ENCODE peak calls at places on chromosome 7, in five cellular contexts. One of them, this sample, is unnamed.

GRCh38 chr7:35906191-35906908 is 105.5 kb downstream of the SEPTIN7 start:
- DNase-seq in endothelial cell of umbilical vein: peak; percentile 84
- DNase-seq in spleen: no peak
- DNase-seq in heart left ventricle: no peak
- DNase-seq in ovary: peak; percentile 56
- DNase-seq in this sample: peak; percentile 56

GRCh38 chr7:140623995-140624902 is 16.4 kb downstream of the DENND2A start:
- DNase-seq in endothelial cell of umbilical vein: no peak
- DNase-seq in spleen: peak; percentile 32
- DNase-seq in heart left ventricle: no peak
- DNase-seq in ovary: no peak
- DNase-seq in this sample: no peak

GRCh38 chr7:112159346-112159745 is 46.9 kb downstream of the DOCK4 start:
- DNase-seq in endothelial cell of umbilical vein: no peak
- DNase-seq in spleen: no peak
- DNase-seq in heart left ventricle: no peak
- DNase-seq in ovary: no peak
- DNase-seq in this sample: no peak

GRCh38 chr7:141074162-141074989 is 512 bp downstream of the TMEM178B start:
- DNase-seq in endothelial cell of umbilical vein: no peak
- DNase-seq in spleen: no peak
- DNase-seq in heart left ventricle: peak; percentile 66
- DNase-seq in ovary: no peak
- DNase-seq in this sample: no peak

GRCh38 chr7:155597753-155598140 is 46.7 kb upstream of the RBM33 start:
- DNase-seq in endothelial cell of umbilical vein: no peak
- DNase-seq in spleen: no peak
- DNase-seq in heart left ventricle: no peak
- DNase-seq in ovary: no peak
- DNase-seq in this sample: peak; percentile 78

GRCh38 chr7:91233201-91233600 is 31.0 kb upstream of the FZD1 start:
- DNase-seq in endothelial cell of umbilical vein: no peak
- DNase-seq in spleen: no peak
- DNase-seq in heart left ventricle: no peak
- DNase-seq in ovary: no peak
- DNase-seq in this sample: no peak

GRCh38 chr7:155547161-155547791 is 917 bp upstream of the CNPY1 start:
- DNase-seq in endothelial cell of umbilical vein: no peak
- DNase-seq in spleen: no peak
- DNase-seq in heart left ventricle: no peak
- DNase-seq in ovary: no peak
- DNase-seq in this sample: no peak

GRCh38 chr7:25663877-25664276 is 435.6 kb upstream of the NPVF start:
- DNase-seq in endothelial cell of umbilical vein: no peak
- DNase-seq in spleen: no peak
- DNase-seq in heart left ventricle: no peak
- DNase-seq in ovary: no peak
- DNase-seq in this sample: peak; percentile 27

GRCh38 chr7:99740573-99741437 is 5.8 kb upstream of the CYP3A7 start:
- DNase-seq in endothelial cell of umbilical vein: no peak
- DNase-seq in spleen: no peak
- DNase-seq in heart left ventricle: no peak
- DNase-seq in ovary: no peak
- DNase-seq in this sample: no peak

GRCh38 chr7:106592282-106593027 is 68.5 kb downstream of the CCDC71L start:
- DNase-seq in endothelial cell of umbilical vein: no peak
- DNase-seq in spleen: no peak
- DNase-seq in heart left ventricle: no peak
- DNase-seq in ovary: no peak
- DNase-seq in this sample: peak; percentile 69

GRCh38 chr7:28847681-28848080 is 110.4 kb downstream of the TRIL start:
- DNase-seq in endothelial cell of umbilical vein: no peak
- DNase-seq in spleen: no peak
- DNase-seq in heart left ventricle: peak; percentile 59
- DNase-seq in ovary: no peak
- DNase-seq in this sample: no peak

GRCh38 chr7:152865461-152865860 is 105.9 kb downstream of the ACTR3B start:
- DNase-seq in endothelial cell of umbilical vein: no peak
- DNase-seq in spleen: no peak
- DNase-seq in heart left ventricle: no peak
- DNase-seq in ovary: no peak
- DNase-seq in this sample: no peak

GRCh38 chr7:116675812-116676355 is 3.9 kb downstream of the MET start:
- DNase-seq in endothelial cell of umbilical vein: no peak
- DNase-seq in spleen: no peak
- DNase-seq in heart left ventricle: no peak
- DNase-seq in ovary: no peak
- DNase-seq in this sample: no peak
- H3K27me3 ChIP-seq in endothelial cell of umbilical vein: no peaks in the 10 kb centered on the region
- H3K27me3 ChIP-seq in spleen: peaks cover 39% of the 10 kb centered on the region
- H3K27me3 ChIP-seq in heart left ventricle: no peaks in the 10 kb centered on the region
- H3K27me3 ChIP-seq in ovary: no peaks in the 10 kb centered on the region
- H3K27me3 ChIP-seq in this sample: no peaks in the 10 kb centered on the region

DNA sequence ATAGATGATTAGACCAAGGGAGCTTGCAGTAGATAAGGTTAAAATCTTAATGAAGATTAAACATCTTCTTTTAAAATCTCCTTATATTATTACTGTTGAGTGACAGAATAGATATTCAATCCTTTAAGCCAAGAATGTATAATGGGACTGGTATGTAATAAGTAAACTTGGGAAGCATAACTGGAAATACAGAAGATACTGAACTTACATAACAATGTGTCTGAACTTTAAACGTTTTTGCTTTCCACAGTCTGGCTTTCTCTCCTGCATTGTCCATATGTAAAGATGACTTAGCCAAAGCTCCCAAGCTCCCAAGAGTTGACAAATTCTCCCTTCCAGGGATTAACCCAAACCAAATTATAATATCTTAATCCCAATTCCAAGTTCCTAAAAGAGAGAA is 129.8 kb downstream of the KCND2 start:
- DNase-seq in endothelial cell of umbilical vein: no peak
- DNase-seq in spleen: no peak
- DNase-seq in heart left ventricle: no peak
- DNase-seq in ovary: no peak
- DNase-seq in this sample: no peak
- TF ChIP-seq POLR2A in endothelial cell of umbilical vein: no peak
- TF ChIP-seq POLR2A in spleen: no peak
- TF ChIP-seq POLR2A in heart left ventricle: no peak
- TF ChIP-seq POLR2A in ovary: no peak
- TF ChIP-seq POLR2A in this sample: no peak

GRCh38 chr7:12094365-12094921 is 116.7 kb upstream of the TMEM106B start:
- DNase-seq in endothelial cell of umbilical vein: no peak
- DNase-seq in spleen: no peak
- DNase-seq in heart left ventricle: no peak
- DNase-seq in ovary: no peak
- DNase-seq in this sample: no peak
- H3K4me3 ChIP-seq in endothelial cell of umbilical vein: no peak overlapping the region
- H3K4me3 ChIP-seq in spleen: no peak overlapping the region
- H3K4me3 ChIP-seq in heart left ventricle: no peak overlapping the region
- H3K4me3 ChIP-seq in ovary: no peak overlapping the region
- H3K4me3 ChIP-seq in this sample: no peak overlapping the region

GRCh38 chr7:1662767-1663166 is 7.3 kb upstream of the ELFN1 start:
- DNase-seq in endothelial cell of umbilical vein: no peak
- DNase-seq in spleen: peak; percentile 64
- DNase-seq in heart left ventricle: peak; percentile 55
- DNase-seq in ovary: peak; percentile 6
- DNase-seq in this sample: no peak

GRCh38 chr7:1663243-1663642 is 6.8 kb upstream of the ELFN1 start:
- DNase-seq in endothelial cell of umbilical vein: no peak
- DNase-seq in spleen: peak; percentile 53
- DNase-seq in heart left ventricle: peak; percentile 42
- DNase-seq in ovary: peak; percentile 14
- DNase-seq in this sample: no peak

GRCh38 chr7:1664711-1665591 is 5.1 kb upstream of the ELFN1 start:
- DNase-seq in endothelial cell of umbilical vein: peak; percentile 66
- DNase-seq in spleen: peak; percentile 77
- DNase-seq in heart left ventricle: peak; percentile 81
- DNase-seq in ovary: peak; percentile 68
- DNase-seq in this sample: peak; percentile 68

GRCh38 chr7:1665721-1666250 is 4.3 kb upstream of the ELFN1 start:
- DNase-seq in endothelial cell of umbilical vein: no peak
- DNase-seq in spleen: peak; percentile 77
- DNase-seq in heart left ventricle: peak; percentile 67
- DNase-seq in ovary: peak; percentile 33
- DNase-seq in this sample: peak; percentile 11

GRCh38 chr7:1663857-1664651 is 6.0 kb upstream of the ELFN1 start:
- DNase-seq in endothelial cell of umbilical vein: no peak
- DNase-seq in spleen: peak; percentile 73
- DNase-seq in heart left ventricle: peak; percentile 56
- DNase-seq in ovary: peak; percentile 20
- DNase-seq in this sample: peak; percentile 12
- H3K27me3 ChIP-seq in endothelial cell of umbilical vein: peaks cover 31% of the 10 kb centered on the region
- H3K27me3 ChIP-seq in spleen: peaks cover 76% of the 10 kb centered on the region
- H3K27me3 ChIP-seq in heart left ventricle: peaks cover 6% of the 10 kb centered on the region
- H3K27me3 ChIP-seq in ovary: peaks cover 10% of the 10 kb centered on the region
- H3K27me3 ChIP-seq in this sample: peaks cover 29% of the 10 kb centered on the region

DNA sequence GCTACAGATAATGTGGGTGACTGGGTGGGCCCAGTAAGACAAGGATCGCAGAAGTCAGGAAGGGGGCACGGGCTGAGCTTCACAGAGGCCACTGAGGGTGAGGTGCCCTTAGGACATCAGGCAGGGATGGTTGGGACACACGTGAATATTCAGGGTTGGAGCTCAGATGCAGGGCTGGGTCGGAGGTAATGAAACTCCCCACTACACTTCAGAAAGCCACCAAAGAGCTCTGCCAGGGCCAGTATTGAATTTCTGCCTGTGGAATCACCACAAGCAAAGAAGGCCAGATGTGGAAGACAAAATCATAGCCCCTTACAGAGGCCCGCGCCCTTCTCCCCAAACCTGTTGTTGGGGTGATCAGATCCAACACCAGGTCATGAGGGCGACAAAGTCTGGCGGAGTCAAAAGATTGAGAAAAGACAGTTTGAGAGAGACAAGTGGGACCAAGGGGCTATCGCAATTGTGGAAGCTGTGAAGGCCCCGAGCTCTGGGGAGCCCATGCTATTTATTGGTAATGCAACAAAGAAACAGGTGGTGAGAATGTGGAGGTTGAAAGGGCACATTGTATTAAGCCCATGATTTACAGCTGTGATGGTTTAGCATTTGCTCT is 42.4 kb downstream of the STRA8 start:
- DNase-seq in endothelial cell of umbilical vein: no peak
- DNase-seq in spleen: no peak
- DNase-seq in heart left ventricle: no peak
- DNase-seq in ovary: no peak
- DNase-seq in this sample: no peak
- TF ChIP-seq POLR2A in endothelial cell of umbilical vein: no peak
- TF ChIP-seq POLR2A in spleen: no peak
- TF ChIP-seq POLR2A in heart left ventricle: no peak
- TF ChIP-seq POLR2A in ovary: no peak
- TF ChIP-seq POLR2A in this sample: no peak

DNA sequence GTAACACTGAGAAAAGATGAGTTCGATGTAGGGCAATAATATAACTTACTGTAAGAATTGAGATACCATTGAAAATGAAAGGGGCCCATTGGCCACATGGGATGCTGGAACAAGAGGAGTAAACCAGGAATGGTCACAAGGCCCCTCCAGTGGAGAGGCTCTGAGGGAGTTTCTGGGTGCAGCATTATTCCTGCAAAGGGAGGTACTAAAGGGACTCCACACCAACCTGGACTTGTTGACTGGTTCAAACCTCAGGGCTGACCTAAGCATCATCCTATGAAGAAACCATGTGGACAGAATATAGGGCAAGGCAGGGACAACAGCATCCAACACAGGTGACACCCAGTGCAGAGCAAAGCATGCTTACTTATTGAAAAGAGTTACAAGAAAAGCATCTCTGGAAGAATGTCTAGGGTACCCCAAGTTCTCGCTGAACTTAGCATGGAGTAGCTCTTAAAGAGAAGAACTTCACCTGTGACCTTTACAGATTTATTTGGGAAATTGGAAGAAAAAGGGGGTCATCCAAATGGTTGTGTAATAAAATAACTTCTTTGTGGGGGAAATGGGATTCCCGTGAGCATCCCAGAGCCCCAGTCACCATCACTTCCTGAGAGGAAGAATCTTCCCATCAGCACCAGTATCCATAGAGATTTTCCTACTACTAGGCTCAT is 34.7 kb downstream of the PRSS2 start:
- DNase-seq in endothelial cell of umbilical vein: no peak
- DNase-seq in spleen: no peak
- DNase-seq in heart left ventricle: no peak
- DNase-seq in ovary: no peak
- DNase-seq in this sample: no peak
- H3K4me3 ChIP-seq in endothelial cell of umbilical vein: no peak overlapping the region
- H3K4me3 ChIP-seq in spleen: no peak overlapping the region
- H3K4me3 ChIP-seq in heart left ventricle: no peak overlapping the region
- H3K4me3 ChIP-seq in ovary: no peak overlapping the region
- H3K4me3 ChIP-seq in this sample: no peak overlapping the region